ENCODE peak calls at places on chromosomes 1 and 21, in four cellular contexts. P is GM12878, W is K562, S is HepG2. J is an unnamed sample.

GRCh38 chr1:177423083-177423482 is 252.3 kb downstream of the BRINP2 start:
- DNase-seq in P (no peak), W (no peak), S (no peak), J (no peak)

GRCh38 chr1:246724725-246725095 is 501 bp downstream of the SCCPDH start:
- DNase-seq in P (no peak), W (peak), S (no peak), J (peak)

GRCh38 chr1:35129080-35129479 is 49.9 kb downstream of the ZMYM1 start:
- DNase-seq in P (no peak), W (no peak), S (no peak), J (no peak)

GRCh38 chr1:224921354-224921753 is 8.1 kb upstream of the DNAH14 start:
- DNase-seq in P (no peak), W (no peak), S (no peak), J (no peak)

GRCh38 chr21:42684109-42684916 is 30.9 kb downstream of the PDE9A start:
- DNase-seq in P (no peak), W (no peak), S (no peak), J (no peak)

GRCh38 chr1:219810451-219810850 is 117.9 kb downstream of the SLC30A10 start:
- DNase-seq in P (no peak), W (no peak), S (no peak), J (no peak)

GRCh38 chr1:146051452-146051852 is 29.9 kb upstream of the HJV start:
- DNase-seq in P (no peak), W (no peak), S (no peak), J (no peak)

GRCh38 chr1:18108313-18109057 is 887 bp downstream of the IGSF21 start:
- DNase-seq in P (no peak), W (no peak), S (no peak), J (no peak)

GRCh38 chr21:34367320-34367935 is 3.6 kb downstream of the KCNE2 start:
- DNase-seq in P (no peak), W (peak), S (peak), J (peak)

GRCh38 chr1:100989306-100990077 is 36.1 kb downstream of the DPH5 start:
- DNase-seq in P (no peak), W (no peak), S (no peak), J (no peak)

GRCh38 chr1:8625981-8626898 is 191.2 kb downstream of the RERE start:
- DNase-seq in P (no peak), W (peak), S (peak), J (no peak)

GRCh38 chr1:56194911-56195310 is 384.5 kb downstream of the PLPP3 start:
- DNase-seq in P (no peak), W (no peak), S (no peak), J (no peak)

GRCh38 chr1:197222025-197222685 is 45.9 kb upstream of the CRB1 start:
- DNase-seq in P (no peak), W (no peak), S (no peak), J (no peak)

GRCh38 chr1:206736878-206737728 is 33.5 kb upstream of the IL19 start:
- DNase-seq in P (no peak), W (no peak), S (no peak), J (no peak)

GRCh38 chr1:63723618-63724017 is 50.2 kb upstream of the ROR1 start:
- DNase-seq in P (no peak), W (no peak), S (no peak), J (no peak)

GRCh38 chr1:59170659-59171058 is 126.2 kb upstream of the FGGY start:
- DNase-seq in P (no peak), W (no peak), S (no peak), J (no peak)

GRCh38 chr1:198763298-198763714 is 124.5 kb downstream of the PTPRC start:
- DNase-seq in P (no peak), W (no peak), S (no peak), J (no peak)

GRCh38 chr21:33212159-33212851 is 17.4 kb upstream of the IFNAR2 start:
- DNase-seq in P (no peak), W (peak), S (no peak), J (no peak)

GRCh38 chr1:40381268-40382109 is 8.0 kb downstream of the SMAP2 start:
- DNase-seq in P (no peak), W (no peak), S (no peak), J (no peak)

GRCh38 chr1:61055110-61055614 is 27.2 kb upstream of the NFIA start:
- DNase-seq in P (no peak), W (no peak), S (no peak), J (no peak)

GRCh38 chr21:45747802-45748445 is 104.4 kb downstream of the PCBP3 start:
- DNase-seq in P (no peak), W (no peak), S (no peak), J (no peak)

GRCh38 chr1:64231153-64231552 is 27.7 kb downstream of the UBE2U start:
- DNase-seq in P (no peak), W (no peak), S (peak), J (no peak)

GRCh38 chr21:35149698-35150097 is 100.6 kb upstream of the RUNX1 start:
- DNase-seq in P (no peak), W (no peak), S (no peak), J (no peak)

GRCh38 chr1:115356356-115356755 is 18.3 kb upstream of the NGF start:
- DNase-seq in P (no peak), W (no peak), S (no peak), J (no peak)

GRCh38 chr1:41611068-41611931 is 126.8 kb upstream of the EDN2 start:
- DNase-seq in P (no peak), W (no peak), S (no peak), J (no peak)

GRCh38 chr1:221708987-221709386 is 32.9 kb downstream of the DUSP10 start:
- DNase-seq in P (no peak), W (no peak), S (peak), J (no peak)

GRCh38 chr1:216750031-216750627 is 26.9 kb upstream of the ESRRG start:
- DNase-seq in P (no peak), W (no peak), S (peak), J (peak)

GRCh38 chr1:161017756-161018630 is 3.0 kb downstream of the F11R start:
- DNase-seq in P (no peak), W (peak), S (no peak), J (no peak)

GRCh38 chr1:200979574-200980451 is 43.7 kb downstream of the KIF21B start:
- DNase-seq in P (no peak), W (peak), S (peak), J (peak)

GRCh38 chr1:196977278-196977677 is at the start of gene CFHR5:
- DNase-seq in P (no peak), W (no peak), S (no peak), J (no peak)

GRCh38 chr1:39657923-39658485 is 13.9 kb downstream of the NT5C1A start:
- DNase-seq in P (no peak), W (peak), S (peak), J (peak)

GRCh38 chr1:12745126-12745991 is 641 bp upstream of the CFAP107 start:
- DNase-seq in P (no peak), W (no peak), S (no peak), J (no peak)

GRCh38 chr1:92070892-92071291 is 4.3 kb downstream of the SETSIP start:
- DNase-seq in P (no peak), W (no peak), S (no peak), J (no peak)

GRCh38 chr1:160953030-160953429 is 1.6 kb downstream of the ITLN2 start:
- DNase-seq in P (no peak), W (no peak), S (no peak), J (no peak)

GRCh38 chr1:207818971-207819451 is 67.2 kb downstream of the CD46 start:
- DNase-seq in P (no peak), W (no peak), S (no peak), J (no peak)

GRCh38 chr1:33111965-33112364 is 31.0 kb downstream of the AZIN2 start:
- DNase-seq in P (no peak), W (no peak), S (peak), J (no peak)

GRCh38 chr1:231315887-231316286 is 21.8 kb downstream of the EXOC8 start:
- DNase-seq in P (no peak), W (peak), S (peak), J (peak)

GRCh38 chr21:45208627-45208951 is 79.1 kb downstream of the POFUT2 start:
- DNase-seq in P (no peak), W (no peak), S (no peak), J (no peak)

GRCh38 chr1:2523891-2524609 is 2.3 kb downstream of the PANK4 start:
- DNase-seq in P (no peak), W (no peak), S (no peak), J (no peak)
- TF ChIP-seq CREM in P (no peak), W (no peak), S (no peak), J (no peak)

GRCh38 chr1:43147625-43148319 is 24.3 kb downstream of the EBNA1BP2 start:
- DNase-seq in P (no peak), W (peak), S (peak), J (peak)
- TF ChIP-seq CREB1 in P (no peak), W (no peak), S (no peak), J (no peak)

GRCh38 chr1:46041974-46042373 is 90.5 kb downstream of the PIK3R3 start:
- DNase-seq in P (no peak), W (no peak), S (no peak), J (no peak)
- TF ChIP-seq CREM in P (no peak), W (no peak), S (no peak), J (no peak)

GRCh38 chr1:67058761-67059160 is 4.8 kb upstream of the SLC35D1 start:
- DNase-seq in P (no peak), W (no peak), S (no peak), J (no peak)
- TF ChIP-seq CREB1 in P (no peak), W (no peak), S (no peak), J (no peak)

GRCh38 chr1:205668951-205669340 is 11.4 kb downstream of the SLC45A3 start:
- DNase-seq in P (peak), W (peak), S (peak), J (no peak)
- TF ChIP-seq CREM in P (no peak), W (no peak), S (no peak), J (no peak)

J was measured in WTC11.